ENCODE peak calls at places on chromosomes 11 and 22, in nine cellular contexts. J is stomach, T is IMR-90, L is gastrocnemius medialis, D is cardiac muscle cell, A is astrocyte, Q is neural progenitor cell, U is mammary epithelial cell, V is right lobe of liver. G is an unnamed sample. For H3K27me3, the result is how much of the 10 kb centered on the place peaks cover.

GRCh38 chr11:128914216-128915147 is 23.3 kb downstream of the KCNJ5 start:
- DNase-seq in D (no peak), U (peak), V (no peak), L (no peak), Q (no peak), A (no peak), T (no peak), J (no peak), G (no peak)

GRCh38 chr11:64343740-64344133 is 3.7 kb downstream of the CCDC88B start:
- DNase-seq in A (no peak), V (no peak), Q (peak), L (no peak), U (no peak), D (peak), T (no peak), J (peak), G (no peak)

GRCh38 chr22:40210814-40211213 is 33.1 kb downstream of the TNRC6B start:
- DNase-seq in Q (no peak), V (no peak), T (no peak), A (no peak), J (no peak), L (no peak), U (no peak), D (no peak), G (no peak)

GRCh38 chr11:2399488-2400068 is 972 bp upstream of the TSSC4 start:
- DNase-seq in V (no peak), J (peak), D (no peak), T (no peak), L (no peak), A (peak), U (no peak), Q (peak), G (no peak)

GRCh38 chr22:35140879-35141745 is 75.2 kb downstream of the ISX start:
- DNase-seq in D (peak), Q (peak), A (no peak), V (no peak), U (no peak), T (no peak), L (no peak), J (no peak), G (no peak)

GRCh38 chr11:71116435-71117040 is 135.8 kb downstream of the SHANK2 start:
- DNase-seq in D (no peak), L (no peak), Q (no peak), J (no peak), A (no peak), U (no peak), V (no peak), T (no peak), G (no peak)

GRCh38 chr11:84902445-84902844 is 724.7 kb downstream of the DLG2 start:
- DNase-seq in D (peak), J (no peak), A (no peak), L (no peak), T (no peak), Q (no peak), V (no peak), U (no peak), G (no peak)

GRCh38 chr11:114350022-114350421 is 50.3 kb downstream of the C11orf71 start:
- DNase-seq in T (no peak), U (no peak), D (no peak), L (no peak), V (no peak), Q (no peak), A (no peak), J (no peak), G (no peak)

GRCh38 chr11:82003671-82004148 is 730.0 kb downstream of the FAM181B start:
- DNase-seq in D (no peak), U (peak), L (no peak), T (no peak), A (peak), Q (no peak), V (no peak), J (no peak), G (no peak)

GRCh38 chr11:1197886-1198765 is 24.7 kb upstream of the MUC5B start:
- DNase-seq in T (no peak), U (no peak), L (peak), Q (no peak), D (no peak), J (peak), V (peak), A (no peak), G (no peak)

GRCh38 chr11:61477734-61478148 is 30.8 kb upstream of the LRRC10B start:
- DNase-seq in D (peak), T (no peak), J (peak), Q (peak), U (no peak), A (no peak), L (peak), V (peak), G (no peak)

GRCh38 chr11:60809691-60810090 is 24.6 kb downstream of the MS4A10 start:
- DNase-seq in A (no peak), U (no peak), D (no peak), V (no peak), L (no peak), J (no peak), T (no peak), Q (no peak), G (no peak)

GRCh38 chr11:79312591-79313267 is 128.1 kb downstream of the TENM4 start:
- DNase-seq in T (peak), V (no peak), J (no peak), U (no peak), D (no peak), Q (no peak), A (no peak), L (no peak), G (no peak)

DNA sequence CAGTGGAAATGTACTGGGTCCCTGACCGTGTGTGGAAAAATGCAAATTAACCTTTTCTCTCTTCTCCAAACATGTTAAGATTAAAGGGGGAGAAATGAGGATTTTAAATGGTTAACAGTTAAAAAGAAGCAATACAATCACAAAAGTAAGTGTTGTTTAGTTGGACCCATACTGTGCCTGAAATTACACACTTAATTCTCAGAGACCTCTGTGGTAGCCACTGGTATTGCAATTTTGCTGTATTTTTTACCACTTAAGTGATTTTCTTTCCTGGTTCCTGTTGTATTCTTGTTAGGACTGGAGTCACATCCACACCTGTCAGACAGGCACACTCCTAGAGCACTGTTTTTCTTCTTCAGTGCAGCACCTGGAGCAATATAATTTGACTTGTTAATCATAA is 179.6 kb upstream of the PDGFD start:
- DNase-seq in D (peak), U (peak), T (peak), J (no peak), L (no peak), Q (peak), A (no peak), V (no peak), G (no peak)
- TF ChIP-seq CTCF in D (peak), U (peak), T (peak), J (no peak), L (no peak), Q (peak), A (peak), V (no peak), G (peak)

GRCh38 chr11:9740202-9740881 is 76.5 kb downstream of the SWAP70 start:
- DNase-seq in L (no peak), T (no peak), J (no peak), D (no peak), Q (no peak), U (no peak), A (no peak), V (no peak), G (no peak)
- H3K27ac ChIP-seq in L (no peak), T (no peak), J (no peak), D (peak), Q (no peak), U (no peak), A (no peak), V (no peak), G (no peak)

DNA sequence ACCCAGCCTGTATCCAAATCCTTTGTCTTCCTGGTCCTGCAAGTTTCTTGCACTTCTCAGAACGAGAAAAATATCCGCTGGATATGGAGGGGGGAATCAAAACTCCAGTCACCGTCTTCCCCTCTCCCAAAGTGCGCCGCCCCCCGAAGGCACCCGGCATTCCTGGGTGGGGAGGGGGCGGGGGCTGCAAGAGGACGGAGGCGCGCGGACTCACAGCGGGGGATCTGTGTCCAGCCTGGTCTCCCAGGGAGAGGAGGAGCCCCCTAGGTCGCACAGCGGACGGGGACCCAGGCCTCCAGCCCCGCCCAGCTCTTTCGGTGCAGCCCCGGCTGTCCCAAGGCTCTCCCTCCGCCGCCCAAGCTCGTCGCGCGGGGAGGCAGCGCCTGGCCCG is 2.1 kb upstream of the WNT11 start:
- DNase-seq in D (no peak), T (no peak), V (no peak), L (no peak), Q (no peak), U (no peak), J (no peak), A (no peak), G (no peak)
- H3K27me3 ChIP-seq in D (under half), T (half or more), V (under half), L (under half), Q (half or more), U (under half), J (half or more), A (half or more), G (half or more)

GRCh38 chr11:72553748-72554147 is 119.4 kb upstream of the CLPB start:
- DNase-seq in T (no peak), U (no peak), A (no peak), J (no peak), V (no peak), Q (peak), L (no peak), D (no peak), G (no peak)
- TF ChIP-seq CTCF in T (no peak), U (no peak), A (no peak), J (no peak), V (no peak), Q (peak), L (no peak), D (peak), G (no peak)

GRCh38 chr22:43859176-43859575 is 3.1 kb downstream of the SULT4A1 start:
- DNase-seq in U (no peak), A (no peak), T (no peak), V (no peak), J (no peak), L (no peak), Q (no peak), D (no peak), G (no peak)
- H3K27ac ChIP-seq in U (no peak), A (no peak), T (no peak), V (no peak), J (no peak), L (no peak), Q (no peak), D (no peak), G (no peak)